ENCODE peak calls at places on chromosome 22, in five cellular contexts. T, U, W, Z and B are unnamed samples.

GRCh38 chr22:42468841-42469240 is 36.6 kb upstream of the NFAM1 start:
- DNase-seq in T (no peak), U (no peak), W (no peak), Z (no peak), B (no peak)

GRCh38 chr22:27804683-27805297 is 3.2 kb upstream of the MN1 start:
- DNase-seq in T (peak), U (peak), W (peak), Z (peak), B (peak)

GRCh38 chr22:35555351-35555915 is 14.8 kb downstream of the RASD2 start:
- DNase-seq in T (no peak), U (no peak), W (no peak), Z (no peak), B (no peak)

GRCh38 chr22:31477329-31477728 is 12.3 kb downstream of the EIF4ENIF1 start:
- DNase-seq in T (peak), U (no peak), W (no peak), Z (no peak), B (no peak)

GRCh38 chr22:28034760-28035401 is 115.8 kb upstream of the PITPNB start:
- DNase-seq in T (no peak), U (peak), W (no peak), Z (no peak), B (peak)

GRCh38 chr22:26466196-26466595 is 17.4 kb downstream of the HPS4 start:
- DNase-seq in T (no peak), U (no peak), W (no peak), Z (no peak), B (no peak)

GRCh38 chr22:50191041-50191740 is 5.5 kb downstream of the TRABD start:
- DNase-seq in T (peak), U (no peak), W (no peak), Z (no peak), B (peak)

GRCh38 chr22:49088801-49089791 is 738.6 kb downstream of the BRD1 start:
- DNase-seq in T (no peak), U (no peak), W (no peak), Z (no peak), B (no peak)

GRCh38 chr22:43534916-43535315 is 123.1 kb downstream of the MPPED1 start:
- DNase-seq in T (no peak), U (no peak), W (no peak), Z (no peak), B (peak)

GRCh38 chr22:43535741-43536140 is 123.9 kb downstream of the MPPED1 start:
- DNase-seq in T (no peak), U (no peak), W (no peak), Z (no peak), B (peak)

GRCh38 chr22:43539572-43540533 is 128.0 kb downstream of the MPPED1 start:
- DNase-seq in T (no peak), U (no peak), W (no peak), Z (no peak), B (no peak)

GRCh38 chr22:43535336-43535735 is 123.5 kb downstream of the MPPED1 start:
- DNase-seq in T (no peak), U (no peak), W (no peak), Z (no peak), B (peak)

DNA sequence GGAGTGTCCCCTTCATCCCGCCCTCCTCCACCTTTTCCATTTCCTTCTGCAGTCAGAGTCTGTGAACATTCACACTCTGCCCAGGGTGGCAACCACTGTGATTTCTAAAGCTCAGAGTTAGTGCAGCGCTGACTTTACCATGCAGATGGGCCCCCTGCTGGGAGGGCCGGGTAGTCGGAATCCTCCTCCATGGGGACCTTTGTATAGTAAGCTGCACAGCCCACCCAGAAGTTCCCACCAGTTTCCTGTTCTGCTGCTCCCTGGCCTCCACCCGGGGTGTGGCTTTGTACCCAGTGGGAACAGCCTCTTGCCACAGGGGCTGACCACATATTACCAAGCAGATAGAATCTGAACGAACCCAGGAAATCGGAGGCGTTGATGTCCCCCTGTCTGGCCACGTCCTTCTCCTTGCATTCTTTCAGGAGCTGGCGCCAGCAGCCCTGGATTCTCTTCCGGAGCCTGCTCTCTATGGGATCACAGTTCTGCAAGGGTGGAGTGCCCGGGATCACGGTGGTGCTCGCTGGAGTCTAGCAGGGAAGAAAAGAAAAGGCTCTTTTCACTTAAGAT is 125.3 kb downstream of the MPPED1 start:
- DNase-seq in T (no peak), U (no peak), W (no peak), Z (peak), B (peak)
- TF ChIP-seq CTCF in T (no peak), U (no peak), W (no peak), Z (peak), B (no peak)

GRCh38 chr22:37259540-37260029 is 15.5 kb upstream of the RAC2 start:
- DNase-seq in T (no peak), U (no peak), W (peak), Z (no peak), B (no peak)
- TF ChIP-seq CTCF in T (peak), U (peak), W (peak), Z (no peak), B (peak)

DNA sequence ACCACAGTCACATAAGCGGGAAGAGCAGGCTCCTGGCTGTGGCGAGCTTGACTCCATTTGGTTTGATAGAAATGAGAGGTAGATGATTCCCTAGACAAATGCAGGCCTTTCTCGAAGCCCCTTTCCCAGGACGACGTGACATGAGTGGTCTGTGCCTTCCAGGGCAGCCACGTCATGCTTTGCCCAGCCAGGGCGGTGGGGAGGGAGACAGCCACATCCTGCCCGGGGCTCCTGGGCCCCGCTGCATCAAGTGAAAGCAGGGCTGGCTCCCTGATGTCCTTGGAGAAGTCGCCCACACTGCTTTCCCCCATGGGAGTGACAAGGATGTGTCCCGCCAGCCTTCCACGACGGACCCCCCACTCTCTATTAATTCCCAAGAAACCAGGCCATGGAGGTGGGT is 13.2 kb downstream of the PPARA start:
- DNase-seq in T (no peak), U (no peak), W (no peak), Z (no peak), B (no peak)
- TF ChIP-seq CTCF in T (no peak), U (no peak), W (no peak), Z (no peak), B (no peak)

DNA sequence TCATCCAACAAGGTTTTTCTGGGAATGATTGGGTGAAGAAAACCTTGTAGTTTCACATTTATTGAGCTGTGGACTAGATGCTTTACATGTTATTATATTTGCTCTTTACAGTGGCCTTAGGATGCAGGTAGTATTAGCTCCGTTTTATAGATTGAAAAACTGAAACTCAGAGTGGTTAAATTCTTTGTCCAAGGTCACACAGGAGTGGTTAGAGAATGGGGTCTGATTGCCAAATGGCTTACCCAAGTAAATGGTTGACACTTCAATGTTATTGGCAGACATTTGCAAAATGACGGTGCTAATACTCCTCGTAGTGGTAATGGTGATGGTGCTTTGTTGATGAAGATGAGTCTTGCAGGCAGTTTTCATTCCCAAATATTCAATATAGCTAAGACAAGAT is 2.2 kb downstream of the GTPBP1 start:
- DNase-seq in T (no peak), U (no peak), W (no peak), Z (no peak), B (no peak)
- TF ChIP-seq CTCF in T (no peak), U (no peak), W (no peak), Z (no peak), B (no peak)

GRCh38 chr22:21713428-21714058 is 22.1 kb downstream of the YPEL1 start:
- DNase-seq in T (no peak), U (no peak), W (no peak), Z (no peak), B (no peak)
- TF ChIP-seq CTCF in T (no peak), U (no peak), W (no peak), Z (no peak), B (no peak)